ENCODE peak calls at places on chromosomes 13 and 19, in four cellular contexts. L is D341Med, X is pancreas, D is lung microvascular endothelial cell. A is an unnamed sample.

GRCh38 chr13:100668408-100668807 is 6.2 kb downstream of the TMTC4 start:
- DNase-seq in L (no peak), X (no peak), D (peak), A (no peak)

GRCh38 chr19:38932425-38933179 is 1.9 kb downstream of the MRPS12 start:
- DNase-seq in L (peak), X (peak), D (peak), A (peak)

GRCh38 chr19:7395360-7395781 is 46.6 kb downstream of the ARHGEF18 start:
- DNase-seq in L (peak), X (no peak), D (peak), A (no peak)

GRCh38 chr13:102280366-102280765 is 121.5 kb downstream of the FGF14 start:
- DNase-seq in L (no peak), X (no peak), D (no peak), A (no peak)

GRCh38 chr13:46289260-46289955 is 77.7 kb downstream of the LRRC63 start:
- DNase-seq in L (no peak), X (no peak), D (no peak), A (no peak)

GRCh38 chr19:45881909-45882528 is 3.9 kb downstream of the IRF2BP1 start:
- DNase-seq in L (no peak), X (peak), D (no peak), A (no peak)

GRCh38 chr13:110648155-110648819 is 32.9 kb downstream of the NAXD start:
- DNase-seq in L (no peak), X (no peak), D (no peak), A (no peak)

GRCh38 chr19:50482271-50482855 is 5.7 kb upstream of the GARIN5A start:
- DNase-seq in L (no peak), X (no peak), D (no peak), A (no peak)

GRCh38 chr19:16293133-16294085 is 31.2 kb upstream of the KLF2 start:
- DNase-seq in L (no peak), X (no peak), D (peak), A (no peak)

GRCh38 chr19:23403581-23404324 is 8.5 kb upstream of the ZNF91 start:
- DNase-seq in L (no peak), X (no peak), D (no peak), A (no peak)

GRCh38 chr19:44580366-44580895 is 32.9 kb upstream of the IGSF23 start:
- DNase-seq in L (no peak), X (no peak), D (no peak), A (no peak)

GRCh38 chr19:41595258-41595889 is 19.4 kb downstream of the CEACAM21 start:
- DNase-seq in L (peak), X (no peak), D (peak), A (peak)

GRCh38 chr13:63337921-63338320 is 1922.3 kb upstream of the PCDH20 start:
- DNase-seq in L (no peak), X (no peak), D (no peak), A (no peak)

GRCh38 chr13:59086147-59086546 is 1077.6 kb downstream of the DIAPH3 start:
- DNase-seq in L (no peak), X (no peak), D (no peak), A (no peak)

GRCh38 chr19:5290336-5291262 is 50.0 kb downstream of the PTPRS start:
- DNase-seq in L (no peak), X (peak), D (no peak), A (no peak)

GRCh38 chr19:29844891-29845575 is 33.2 kb downstream of the CCNE1 start:
- DNase-seq in L (peak), X (peak), D (peak), A (peak)

GRCh38 chr19:48614436-48615144 is at the start of gene FAM83E:
- DNase-seq in L (peak), X (peak), D (no peak), A (no peak)

GRCh38 chr19:55536366-55536765 is 567 bp downstream of the SBK2 start:
- DNase-seq in L (no peak), X (no peak), D (no peak), A (no peak)

GRCh38 chr19:934865-935422 is 9.1 kb downstream of the ARID3A start:
- DNase-seq in L (no peak), X (peak), D (peak), A (no peak)

GRCh38 chr13:27130223-27131015 is 41.2 kb downstream of the USP12 start:
- DNase-seq in L (no peak), X (no peak), D (peak), A (no peak)

GRCh38 chr19:18122860-18123795 is 25.6 kb downstream of the MAST3 start:
- DNase-seq in L (no peak), X (no peak), D (peak), A (no peak)

GRCh38 chr19:55116232-55117062 is 990 bp downstream of the PPP1R12C start:
- DNase-seq in L (peak), X (no peak), D (peak), A (peak)

GRCh38 chr13:110799246-110800236 is 86.0 kb downstream of the ING1 start:
- DNase-seq in L (no peak), X (no peak), D (peak), A (no peak)

GRCh38 chr19:35719402-35720162 is 1.8 kb downstream of the KMT2B start:
- DNase-seq in L (no peak), X (peak), D (no peak), A (no peak)

GRCh38 chr13:111429064-111429558 is 108.7 kb downstream of the TEX29 start:
- DNase-seq in L (peak), X (peak), D (peak), A (no peak)

A was measured in effector CD8-positive, alpha-beta T cell.